ENCODE peak calls at places on chromosomes 6 and 20, in six cellular contexts. X, L, K, P, N and S are unnamed samples.

GRCh38 chr6:157198425-157199279 is 124.7 kb downstream of the TMEM242 start:
- DNase-seq in L (no peak), P (peak; percentile 49), X (no peak), N (peak; percentile 41), K (no peak), S (no peak)

GRCh38 chr6:41878961-41879405 is 16.2 kb downstream of the USP49 start:
- DNase-seq in L (no peak), X (no peak), P (no peak), K (no peak), N (no peak), S (peak; percentile 14)

GRCh38 chr6:113875470-113875869 is 18.3 kb downstream of the MARCKS start:
- DNase-seq in X (no peak), N (no peak), K (no peak), L (no peak), P (no peak), S (no peak)

GRCh38 chr6:96420294-96420693 is 101.3 kb upstream of the UFL1 start:
- DNase-seq in P (no peak), L (no peak), X (no peak), K (no peak), N (no peak), S (no peak)

GRCh38 chr6:160534050-160534696 is 129.9 kb downstream of the LPA start:
- DNase-seq in N (peak; percentile 45), L (peak; percentile 52), X (peak; percentile 81), P (peak; percentile 39), K (peak; percentile 61), S (peak; percentile 14)

GRCh38 chr6:76275746-76276145 is 203.3 kb upstream of the IMPG1 start:
- DNase-seq in X (no peak), K (no peak), P (no peak), N (no peak), L (no peak), S (no peak)

GRCh38 chr6:44271914-44272313 is 1.7 kb downstream of the TMEM151B start:
- DNase-seq in X (no peak), L (no peak), N (no peak), K (no peak), P (no peak), S (no peak)

GRCh38 chr6:148739822-148740128 is 7.1 kb upstream of the UST start:
- DNase-seq in P (no peak), L (no peak), K (no peak), N (no peak), X (no peak), S (no peak)

GRCh38 chr6:163417595-163417994 is 3.1 kb downstream of the QKI start:
- DNase-seq in K (no peak), X (no peak), N (no peak), P (no peak), L (no peak), S (no peak)

GRCh38 chr6:135258970-135259369 is 77.9 kb downstream of the MYB start:
- DNase-seq in N (no peak), L (no peak), K (no peak), P (no peak), X (no peak), S (no peak)

GRCh38 chr6:31114540-31114876 is at the start of gene PSORS1C1:
- DNase-seq in P (peak; percentile 90), K (peak; percentile 91), L (peak; percentile 33), N (peak; percentile 76), X (no peak), S (peak; percentile 87)

GRCh38 chr20:24100370-24101011 is 111.9 kb upstream of the GGTLC1 start:
- DNase-seq in N (no peak), X (no peak), P (peak; percentile 36), K (peak; percentile 20), L (no peak), S (no peak)

GRCh38 chr20:47802226-47802920 is 17.1 kb upstream of the SULF2 start:
- DNase-seq in L (no peak), K (no peak), N (no peak), P (no peak), X (no peak), S (no peak)

GRCh38 chr6:87656857-87657256 is 45.2 kb downstream of the AKIRIN2 start:
- DNase-seq in P (no peak), K (no peak), N (no peak), L (no peak), X (no peak), S (no peak)

GRCh38 chr6:118659513-118660217 is 8.3 kb upstream of the CEP85L start:
- DNase-seq in N (no peak), L (no peak), P (peak; percentile 39), X (no peak), K (no peak), S (no peak)

GRCh38 chr20:37161830-37162549 is 17.1 kb upstream of the RPN2 start:
- DNase-seq in N (no peak), P (no peak), X (no peak), L (no peak), K (no peak), S (no peak)

GRCh38 chr6:38193051-38193450 is 373.5 kb downstream of the ZFAND3 start:
- DNase-seq in X (no peak), K (no peak), N (no peak), L (no peak), P (no peak), S (no peak)

GRCh38 chr6:35170891-35171290 is 29.8 kb upstream of the TCP11 start:
- DNase-seq in N (no peak), X (no peak), P (no peak), K (no peak), L (no peak), S (no peak)

GRCh38 chr6:70547313-70547712 is 19.4 kb upstream of the SDHAF4 start:
- DNase-seq in N (no peak), K (no peak), L (no peak), X (no peak), P (no peak), S (no peak)

DNA sequence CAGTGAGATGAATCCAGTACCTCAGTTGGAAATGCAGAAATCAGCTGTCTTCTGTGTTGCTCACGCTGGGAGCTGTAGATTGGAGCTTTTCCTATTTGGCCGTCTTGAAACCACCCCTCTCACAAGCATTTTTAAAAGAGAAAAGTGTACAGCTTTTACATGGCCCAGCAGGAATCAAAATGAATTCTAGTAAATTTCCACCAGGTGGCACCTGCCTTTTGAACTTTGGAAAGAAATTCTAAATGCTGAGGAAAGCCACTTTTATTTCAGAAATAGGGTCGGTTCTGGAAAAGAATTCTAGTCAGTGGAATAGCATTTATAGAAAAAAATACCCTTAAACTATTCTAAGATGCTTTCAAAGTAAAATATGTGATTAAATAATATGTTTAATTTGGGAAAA is 647.8 kb downstream of the CD109 start:
- DNase-seq in N (no peak), P (no peak), L (no peak), X (no peak), K (no peak), S (no peak)
- TF ChIP-seq CTCF in N (peak; percentile 31), P (no peak), L (no peak), X (peak; percentile 41), K (no peak), S (peak; percentile 24)

DNA sequence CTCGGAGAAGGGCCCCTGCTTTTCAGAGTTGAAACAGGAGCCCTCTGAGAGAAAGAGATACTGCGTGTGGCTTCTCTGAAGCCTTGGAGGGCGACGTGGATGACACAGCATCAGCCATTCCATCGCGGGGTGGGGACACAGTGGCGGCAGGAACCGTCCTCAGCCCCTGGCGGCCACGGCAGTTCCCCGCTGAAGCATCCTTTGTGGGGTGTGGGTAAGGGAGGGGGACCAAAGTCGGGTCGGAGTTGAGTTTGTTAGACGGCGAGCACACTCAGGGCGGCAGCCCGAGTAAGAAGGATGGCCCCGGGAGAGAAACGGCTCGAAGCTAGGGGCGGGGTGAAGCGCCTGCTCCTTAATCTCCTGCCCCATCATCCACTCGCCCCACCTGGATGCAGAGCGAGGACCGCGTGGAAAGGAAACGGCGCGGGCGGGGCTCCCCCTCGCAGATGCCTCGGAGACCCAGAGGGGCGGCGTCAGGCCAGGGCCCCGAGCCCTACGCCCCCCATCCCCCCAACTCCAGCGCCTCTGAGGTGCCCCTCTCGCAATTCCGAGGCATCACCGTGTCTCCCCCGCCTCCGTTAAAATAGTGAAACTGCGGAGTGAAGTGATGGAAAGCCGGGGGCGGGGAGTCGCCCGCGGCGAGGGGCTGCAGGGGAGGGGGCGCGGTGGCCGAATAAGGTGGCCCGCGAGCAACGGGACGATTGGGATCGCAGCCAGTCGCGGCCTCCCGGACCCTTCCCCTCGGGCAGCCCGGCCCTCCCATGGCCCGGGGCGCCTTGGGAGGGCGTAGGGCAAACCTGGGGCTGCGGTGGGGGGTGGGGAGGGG is 796 bp upstream of the RREB1 start:
- DNase-seq in P (peak; percentile 44), N (peak; percentile 46), X (peak; percentile 50), L (peak; percentile 19), K (peak; percentile 60), S (no peak)
- TF ChIP-seq CTCF in P (no peak), N (peak; percentile 44), X (peak; percentile 19), L (peak; percentile 51), K (peak; percentile 24), S (peak; percentile 27)

DNA sequence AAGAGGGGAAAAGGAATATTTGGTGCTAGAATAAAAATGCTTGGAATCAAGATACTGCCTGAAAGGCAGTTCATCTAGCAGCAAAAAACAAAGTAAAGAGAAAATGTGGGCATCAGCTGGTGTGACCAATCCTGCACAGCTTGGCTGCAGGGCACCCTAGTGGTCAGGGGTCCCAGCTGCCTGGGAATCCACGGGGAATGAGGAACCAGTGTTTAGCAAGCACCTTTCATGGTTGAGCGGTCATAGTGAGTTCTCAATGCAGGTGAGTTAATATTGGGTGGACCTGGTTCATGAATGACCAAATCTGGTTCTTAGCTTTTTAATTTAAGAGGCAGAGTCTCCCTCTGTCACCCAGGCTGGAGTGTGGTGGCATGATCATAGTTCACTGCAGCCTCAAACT is 53.3 kb downstream of the CAP2 start:
- DNase-seq in N (no peak), X (no peak), P (no peak), L (no peak), K (no peak), S (no peak)
- TF ChIP-seq CTCF in N (no peak), X (no peak), P (no peak), L (no peak), K (no peak), S (no peak)

DNA sequence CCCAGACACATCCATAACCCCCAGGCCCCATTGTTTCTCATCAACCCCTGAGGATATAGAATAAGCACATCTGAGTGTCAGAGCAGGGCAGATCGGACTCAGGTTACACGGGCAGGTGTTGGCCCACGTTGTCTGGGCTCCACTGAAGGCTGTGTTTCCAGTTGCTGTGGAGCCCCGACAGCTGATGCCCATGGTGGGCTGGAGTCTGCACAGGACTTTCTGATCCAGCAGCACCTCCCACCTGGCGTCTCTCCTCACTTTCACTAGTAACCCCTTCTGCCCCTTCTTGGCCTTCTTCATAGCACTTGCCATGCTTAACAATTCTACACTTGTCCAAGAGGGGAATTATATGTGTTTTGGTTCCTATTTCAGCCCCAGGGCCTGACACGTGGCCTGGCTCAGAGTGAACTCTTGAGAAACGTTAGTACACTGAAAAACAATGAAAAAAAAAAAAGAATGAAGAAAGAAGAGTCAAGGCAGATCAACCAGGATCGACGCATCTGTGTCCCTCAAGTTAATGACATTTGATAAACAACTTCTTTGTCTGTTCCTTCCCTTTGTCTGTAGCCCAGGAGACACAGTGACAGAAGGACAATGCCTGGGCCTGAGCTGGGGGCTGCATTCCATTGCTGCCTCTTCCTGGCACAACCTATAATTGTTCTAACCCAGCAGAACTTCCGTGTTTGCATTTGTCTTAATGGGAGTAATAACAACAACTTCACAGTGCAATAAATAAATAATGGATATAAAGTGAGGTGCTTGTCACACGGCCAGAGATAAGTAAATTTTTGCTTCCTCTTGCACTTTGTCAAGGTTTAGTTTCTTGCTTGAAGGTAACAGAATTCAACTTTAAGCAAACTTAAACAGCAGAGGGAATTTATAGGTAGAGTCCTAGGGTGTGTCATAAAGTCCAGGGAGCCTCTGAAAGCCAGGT is 224.2 kb upstream of the SSTR4 start:
- DNase-seq in X (no peak), P (no peak), N (no peak), L (no peak), K (no peak), S (no peak)
- TF ChIP-seq CTCF in X (no peak), P (no peak), N (no peak), L (no peak), K (no peak), S (no peak)